ENCODE peak calls at places on chromosome 7, in five cellular contexts. X is neural progenitor cell, D is PC-9, F is cardiac muscle cell, E is ovary. W is an unnamed sample.
A peak's percentile ranks its signal among the peaks of the same experiment; 100 is the strongest.

GRCh38 chr7:101733713-101734475 is 83.5 kb upstream of the CUX1 start:
- DNase-seq in E (peak; percentile 58), F (peak; percentile 72), X (peak; percentile 84), D (no peak), W (no peak)

GRCh38 chr7:3482147-3482921 is 181.3 kb downstream of the SDK1 start:
- DNase-seq in F (peak; percentile 58), X (peak; percentile 77), E (no peak), D (no peak), W (no peak)

GRCh38 chr7:23594879-23595604 is 2.1 kb upstream of the CCDC126 start:
- DNase-seq in D (peak; percentile 81), F (no peak), E (no peak), X (no peak), W (no peak)

GRCh38 chr7:94620703-94621118 is 35.2 kb downstream of the SGCE start:
- DNase-seq in X (no peak), E (peak; percentile 55), F (peak; percentile 90), D (peak; percentile 83), W (no peak)

GRCh38 chr7:47377741-47378140 is 204.2 kb downstream of the TNS3 start:
- DNase-seq in F (no peak), E (no peak), X (no peak), D (no peak), W (no peak)

GRCh38 chr7:130154501-130155317 is 50.5 kb downstream of the TMEM209 start:
- DNase-seq in X (peak; percentile 46), D (no peak), F (no peak), E (no peak), W (no peak)

GRCh38 chr7:153061913-153062528 is 302.5 kb downstream of the ACTR3B start:
- DNase-seq in F (no peak), E (peak; percentile 20), D (no peak), X (peak; percentile 74), W (no peak)

GRCh38 chr7:2645274-2645868 is 13.6 kb downstream of the TTYH3 start:
- DNase-seq in F (peak; percentile 31), D (no peak), E (no peak), X (no peak), W (peak; percentile 53)

GRCh38 chr7:5586279-5586962 is 162.8 kb upstream of the TNRC18 start:
- DNase-seq in E (no peak), F (no peak), X (no peak), D (no peak), W (no peak)

GRCh38 chr7:1794888-1795542 is 124.9 kb downstream of the ELFN1 start:
- DNase-seq in D (peak; percentile 32), X (no peak), E (no peak), F (no peak), W (no peak)

GRCh38 chr7:156474241-156474743 is 166.3 kb upstream of the RNF32 start:
- DNase-seq in F (no peak), D (no peak), E (peak; percentile 30), X (no peak), W (no peak)

GRCh38 chr7:41882745-41883527 is 180.0 kb upstream of the INHBA start:
- DNase-seq in E (no peak), X (no peak), F (no peak), D (no peak), W (no peak)

GRCh38 chr7:75565129-75565528 is 73.0 kb downstream of the SPDYE5 start:
- DNase-seq in X (no peak), F (peak; percentile 92), E (no peak), D (peak; percentile 94), W (no peak)

GRCh38 chr7:142771353-142771723 is 568 bp downstream of the PRSS2 start:
- DNase-seq in X (no peak), E (no peak), D (peak; percentile 51), F (no peak), W (no peak)

GRCh38 chr7:121436688-121437087 is 40.6 kb upstream of the FAM3C start:
- DNase-seq in X (no peak), D (no peak), E (no peak), F (no peak), W (no peak)

DNA sequence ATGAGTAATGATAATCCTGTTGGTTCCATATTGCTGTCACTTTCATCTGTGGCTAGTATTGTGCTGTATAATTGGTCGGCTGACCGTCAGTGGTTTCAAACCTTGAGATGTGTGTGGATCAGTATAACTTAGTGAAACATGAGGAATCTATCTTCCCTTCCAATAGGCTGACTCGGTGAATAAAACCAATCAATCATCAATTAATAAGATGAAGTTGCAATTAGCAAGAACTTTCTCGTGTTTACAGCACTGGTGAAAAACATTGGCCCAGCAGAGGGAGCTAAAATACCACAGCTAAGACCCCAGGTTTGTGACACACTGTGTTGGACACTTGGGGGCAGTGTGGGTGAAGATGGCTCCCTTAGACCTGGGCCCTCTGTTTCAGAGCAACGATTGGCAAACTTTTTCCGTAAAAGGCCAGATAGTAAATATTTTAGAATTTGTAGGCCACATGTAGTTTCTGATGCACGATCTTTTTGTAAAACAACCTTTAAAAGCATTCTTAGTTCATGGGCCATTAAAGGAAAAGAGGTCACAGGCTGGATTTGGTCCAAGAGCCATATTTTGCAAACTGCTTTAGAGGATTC is 47.8 kb downstream of the STRA8 start:
- DNase-seq in D (peak; percentile 49), E (peak; percentile 72), F (peak; percentile 93), X (peak; percentile 92), W (peak; percentile 55)
- H3K4me3 ChIP-seq in D (no peak overlapping the region), E (no peak overlapping the region), F (no peak overlapping the region), X (no peak overlapping the region), W (no peak overlapping the region)

GRCh38 chr7:12714436-12714737 is 27.0 kb downstream of the ARL4A start:
- DNase-seq in E (no peak), D (no peak), X (no peak), F (no peak), W (no peak)

GRCh38 chr7:12716722-12717121 is 29.3 kb downstream of the ARL4A start:
- DNase-seq in E (no peak), D (no peak), X (peak; percentile 4), F (no peak), W (no peak)

GRCh38 chr7:12716134-12716667 is 28.8 kb downstream of the ARL4A start:
- DNase-seq in E (no peak), X (peak; percentile 57), F (peak; percentile 27), D (no peak), W (no peak)

GRCh38 chr7:12713625-12714435 is 26.4 kb downstream of the ARL4A start:
- DNase-seq in F (no peak), X (no peak), D (no peak), E (no peak), W (no peak)

DNA sequence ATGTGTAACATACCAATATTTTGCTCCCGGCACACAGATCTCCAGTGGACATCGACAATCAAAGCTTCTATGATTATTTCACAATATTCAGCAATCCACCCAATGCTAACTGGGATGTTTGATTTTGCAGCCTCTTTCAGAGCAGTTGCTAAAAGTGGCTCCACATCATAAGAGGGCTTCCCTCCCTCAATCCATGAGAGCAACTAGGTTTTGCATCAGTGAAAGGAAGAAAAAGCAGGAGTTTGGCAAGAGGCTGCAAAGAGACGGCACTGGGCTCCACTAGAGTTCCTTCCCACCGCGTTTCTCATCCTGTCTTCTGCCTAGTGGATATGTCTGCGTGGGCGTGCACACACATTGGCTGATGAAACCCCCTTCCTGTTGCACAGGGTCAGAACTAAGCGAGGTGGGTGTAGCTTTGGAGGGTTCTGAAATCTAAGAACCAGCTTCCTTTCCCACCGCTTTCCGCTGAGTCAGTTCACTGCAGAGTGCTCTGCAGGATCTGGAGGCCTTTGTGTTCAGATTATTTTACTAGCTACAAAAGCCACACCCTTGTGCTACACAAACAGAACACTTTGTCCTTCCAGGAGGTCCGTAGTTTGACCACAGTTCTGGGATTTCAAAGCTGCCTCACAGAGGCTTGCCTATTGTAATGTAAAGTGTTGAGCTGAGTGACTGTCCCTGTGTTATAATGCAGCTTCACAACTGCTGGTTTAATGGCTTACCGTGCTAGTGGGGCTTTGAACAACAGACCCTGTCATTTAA is 28.1 kb downstream of the ARL4A start:
- DNase-seq in D (peak; percentile 49), E (peak; percentile 29), X (peak; percentile 94), F (peak; percentile 98), W (peak; percentile 26)
- H3K4me3 ChIP-seq in D (no peak overlapping the region), E (no peak overlapping the region), X (peak overlapping the region; percentile 38), F (no peak overlapping the region), W (no peak overlapping the region)

DNA sequence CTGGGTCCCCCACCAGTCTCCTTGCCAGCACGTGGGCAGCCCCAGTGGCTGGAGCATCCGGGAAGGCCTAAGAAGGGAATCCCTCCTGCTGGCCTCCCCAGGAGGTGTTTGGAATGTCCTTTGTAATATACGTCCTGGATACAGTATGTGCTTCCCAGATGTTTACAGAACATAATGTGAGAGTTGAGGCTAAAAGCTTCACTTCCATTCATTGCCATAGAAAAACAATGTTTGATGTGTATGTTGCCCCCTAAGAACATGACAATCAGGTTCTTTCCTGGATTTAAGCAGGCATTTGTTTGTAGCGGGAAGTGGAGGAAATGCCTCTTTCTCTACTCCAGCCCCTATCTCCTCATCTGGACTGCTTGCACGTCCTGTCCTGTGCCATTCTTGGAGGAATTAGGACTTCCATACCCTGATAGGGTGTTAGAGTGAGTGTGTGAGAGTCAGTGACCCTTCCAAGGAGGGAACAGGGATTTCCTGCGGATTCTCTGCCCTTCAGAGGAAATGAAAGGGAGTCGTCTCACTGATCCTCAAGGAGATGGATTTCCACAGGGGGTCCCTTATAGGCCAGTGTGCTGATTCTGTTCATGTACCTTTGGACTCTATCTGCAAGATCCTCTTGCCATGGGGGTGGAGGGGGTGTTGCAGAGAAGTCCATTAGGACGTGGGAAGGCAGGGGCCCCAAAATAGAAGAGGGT is 1.2 kb downstream of the IGFBP1 start:
- DNase-seq in E (no peak), X (no peak), F (no peak), D (peak; percentile 38), W (no peak)
- H3K4me3 ChIP-seq in E (no peak overlapping the region), X (peak overlapping the region; percentile 50), F (no peak overlapping the region), D (peak overlapping the region; percentile 73), W (no peak overlapping the region)

DNA sequence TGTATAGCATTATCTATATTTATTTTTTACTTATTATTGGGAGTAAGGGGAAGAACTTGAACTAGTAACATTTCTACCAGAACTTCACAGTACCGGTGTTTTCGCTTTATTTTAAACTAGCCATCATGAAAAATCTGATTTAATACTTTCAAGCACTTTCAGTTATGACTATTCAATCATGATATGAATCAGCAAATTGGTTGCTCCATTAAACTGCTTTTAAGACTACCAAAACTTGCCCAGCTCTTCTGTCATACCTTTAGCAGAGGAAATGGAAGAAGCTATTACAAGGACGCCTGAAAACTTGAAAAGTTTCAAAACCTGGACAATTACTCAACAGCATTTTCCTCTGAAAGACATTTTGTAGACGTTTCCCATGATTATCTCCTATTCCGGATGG is 2.1 kb downstream of the JAZF1 start:
- DNase-seq in E (no peak), X (no peak), F (no peak), D (no peak), W (no peak)
- H3K4me3 ChIP-seq in E (no peak overlapping the region), X (no peak overlapping the region), F (peak overlapping the region; percentile 71), D (no peak overlapping the region), W (no peak overlapping the region)

DNA sequence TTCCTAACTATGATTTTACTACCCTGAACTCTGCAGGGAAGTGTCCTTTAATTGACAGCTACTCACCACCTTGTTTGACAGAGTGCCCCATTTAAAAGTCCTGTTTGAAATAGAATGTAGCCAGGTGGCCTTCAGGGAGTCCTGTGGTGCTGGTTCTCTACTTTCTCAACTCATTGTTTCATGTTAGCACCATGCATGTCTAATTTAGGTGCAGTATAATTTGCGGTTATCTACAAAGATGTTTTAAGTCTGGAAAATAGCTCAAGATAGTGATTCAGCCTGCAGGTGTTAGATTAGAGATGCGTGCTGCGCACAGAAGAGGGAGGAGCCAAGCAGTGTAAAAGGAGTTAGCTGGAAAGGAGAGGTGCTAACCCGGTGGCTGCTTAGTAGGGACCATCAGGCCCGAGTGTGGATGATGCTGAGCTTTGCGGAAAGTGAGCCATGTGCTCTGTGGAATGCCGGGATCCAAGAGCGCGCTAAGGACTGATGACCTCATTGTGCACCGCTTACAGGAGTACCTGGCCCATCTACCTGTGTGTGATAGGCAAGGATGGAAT is 1.2 kb downstream of the CCM2 start:
- DNase-seq in E (no peak), F (no peak), X (peak; percentile 46), D (peak; percentile 78), W (peak; percentile 70)
- H3K4me3 ChIP-seq in E (peak overlapping the region; percentile 84), F (peak overlapping the region; percentile 63), X (peak overlapping the region; percentile 85), D (peak overlapping the region; percentile 57), W (peak overlapping the region; percentile 85)